ENCODE peak calls at places on chromosomes 7 and 10, in seven cellular contexts. I is RWPE1, V is NB4, L is OCI-LY7, T is breast epithelium, K is IMR-90, U is A549. Q is an unnamed sample.

GRCh38 chr10:49296826-49297225 is 2.1 kb upstream of the C10orf71 start:
- DNase-seq in I (no peak), V (no peak), L (no peak), T (no peak), K (no peak), U (no peak), Q (no peak)

GRCh38 chr7:53191836-53192443 is 156.5 kb downstream of the POM121L12 start:
- DNase-seq in I (no peak), V (no peak), L (no peak), T (no peak), K (no peak), U (no peak), Q (no peak)

GRCh38 chr10:71868192-71868697 is 17.2 kb upstream of the PSAP start:
- DNase-seq in I (peak), V (no peak), L (peak), T (no peak), K (peak), U (peak), Q (peak)

GRCh38 chr10:23096814-23097549 is 1.6 kb downstream of the MSRB2 start:
- DNase-seq in I (no peak), V (peak), L (no peak), T (no peak), K (peak), U (no peak), Q (no peak)

GRCh38 chr10:103794996-103795395 is 60.4 kb downstream of the SH3PXD2A start:
- DNase-seq in I (no peak), V (no peak), L (no peak), T (no peak), K (no peak), U (no peak), Q (no peak)

GRCh38 chr10:131089150-131089549 is 222.4 kb downstream of the TCERG1L start:
- DNase-seq in I (no peak), V (no peak), L (no peak), T (no peak), K (no peak), U (no peak), Q (no peak)

GRCh38 chr7:155850730-155851678 is 38.7 kb upstream of the SHH start:
- DNase-seq in I (no peak), V (no peak), L (no peak), T (no peak), K (no peak), U (no peak), Q (no peak)

GRCh38 chr10:44723654-44724053 is 187.5 kb upstream of the TMEM72 start:
- DNase-seq in I (peak), V (no peak), L (no peak), T (no peak), K (peak), U (no peak), Q (no peak)

GRCh38 chr10:78336402-78336791 is 302.7 kb downstream of the RPS24 start:
- DNase-seq in I (no peak), V (no peak), L (no peak), T (no peak), K (peak), U (no peak), Q (no peak)

GRCh38 chr7:589781-590575 is 70.3 kb upstream of the PDGFA start:
- DNase-seq in I (no peak), V (no peak), L (no peak), T (no peak), K (no peak), U (no peak), Q (no peak)

GRCh38 chr7:10015687-10016086 is 958.0 kb upstream of the PHF14 start:
- DNase-seq in I (no peak), V (no peak), L (no peak), T (no peak), K (no peak), U (no peak), Q (no peak)

GRCh38 chr7:158096582-158096981 is 491.0 kb downstream of the PTPRN2 start:
- DNase-seq in I (no peak), V (no peak), L (no peak), T (no peak), K (no peak), U (no peak), Q (no peak)

GRCh38 chr10:76206797-76207352 is 775.5 kb downstream of the LRMDA start:
- DNase-seq in I (no peak), V (no peak), L (no peak), T (no peak), K (no peak), U (no peak), Q (no peak)

GRCh38 chr7:158495780-158496179 is 91.8 kb downstream of the PTPRN2 start:
- DNase-seq in I (peak), V (peak), L (peak), T (no peak), K (no peak), U (peak), Q (peak)

GRCh38 chr7:159105845-159106614 is 38.6 kb downstream of the VIPR2 start:
- DNase-seq in I (no peak), V (no peak), L (no peak), T (peak), K (no peak), U (no peak), Q (no peak)

GRCh38 chr7:134451656-134452055 is 7.2 kb downstream of the AKR1B1 start:
- DNase-seq in I (no peak), V (no peak), L (no peak), T (no peak), K (no peak), U (no peak), Q (no peak)

GRCh38 chr7:1359681-1360485 is 99.4 kb downstream of the MICALL2 start:
- DNase-seq in I (no peak), V (no peak), L (no peak), T (no peak), K (no peak), U (no peak), Q (no peak)

GRCh38 chr7:5284304-5285281 is 1.9 kb downstream of the SLC29A4 start:
- DNase-seq in I (no peak), V (peak), L (peak), T (no peak), K (no peak), U (peak), Q (peak)

GRCh38 chr7:1458676-1459511 is at the start of gene MICALL2:
- DNase-seq in I (peak), V (peak), L (peak), T (peak), K (peak), U (peak), Q (peak)

GRCh38 chr10:58028597-58029366 is 238.9 kb downstream of the IPMK start:
- DNase-seq in I (peak), V (no peak), L (no peak), T (no peak), K (peak), U (peak), Q (no peak)

GRCh38 chr10:55509168-55509567 is 708.1 kb upstream of the PCDH15 start:
- DNase-seq in I (no peak), V (no peak), L (no peak), T (no peak), K (no peak), U (no peak), Q (no peak)

GRCh38 chr7:122291189-122291588 is 13.4 kb downstream of the FEZF1 start:
- DNase-seq in I (no peak), V (no peak), L (no peak), T (no peak), K (no peak), U (no peak), Q (no peak)

GRCh38 chr7:141262101-141262819 is 188.4 kb downstream of the TMEM178B start:
- DNase-seq in I (no peak), V (no peak), L (no peak), T (no peak), K (no peak), U (no peak), Q (no peak)

GRCh38 chr7:41891967-41892755 is 189.3 kb upstream of the INHBA start:
- DNase-seq in I (no peak), V (peak), L (peak), T (no peak), K (no peak), U (no peak), Q (no peak)

GRCh38 chr7:35647171-35647574 is 47.8 kb downstream of the HERPUD2 start:
- DNase-seq in I (no peak), V (no peak), L (no peak), T (no peak), K (peak), U (no peak), Q (no peak)

GRCh38 chr7:139682136-139683013 is 95.4 kb downstream of the HIPK2 start:
- DNase-seq in I (no peak), V (no peak), L (no peak), T (no peak), K (peak), U (peak), Q (no peak)

GRCh38 chr7:107613948-107614347 is 33.9 kb downstream of the BCAP29 start:
- DNase-seq in I (no peak), V (no peak), L (no peak), T (no peak), K (no peak), U (no peak), Q (no peak)

GRCh38 chr10:96413151-96413787 is 54.5 kb upstream of the OPALIN start:
- DNase-seq in I (no peak), V (peak), L (no peak), T (no peak), K (no peak), U (no peak), Q (no peak)

GRCh38 chr10:132836832-132837540 is 51.0 kb upstream of the NKX6-2 start:
- DNase-seq in I (peak), V (peak), L (peak), T (peak), K (peak), U (peak), Q (peak)

GRCh38 chr7:74344128-74344496 is 54.9 kb downstream of the CLIP2 start:
- DNase-seq in I (no peak), V (no peak), L (no peak), T (no peak), K (peak), U (peak), Q (no peak)

GRCh38 chr7:24830440-24831050 is 73.3 kb upstream of the GSDME start:
- DNase-seq in I (no peak), V (no peak), L (no peak), T (no peak), K (no peak), U (no peak), Q (no peak)

GRCh38 chr7:27899601-27900000 is 159.6 kb downstream of the TAX1BP1 start:
- DNase-seq in I (no peak), V (peak), L (no peak), T (no peak), K (no peak), U (no peak), Q (no peak)

GRCh38 chr7:51455086-51455485 is 138.5 kb upstream of the COBL start:
- DNase-seq in I (no peak), V (no peak), L (no peak), T (no peak), K (no peak), U (peak), Q (no peak)

GRCh38 chr10:2897619-2898508 is 169.5 kb upstream of the PFKP start:
- DNase-seq in I (no peak), V (peak), L (no peak), T (no peak), K (no peak), U (no peak), Q (no peak)

GRCh38 chr10:73653701-73654100 is 2.1 kb downstream of the SYNPO2L start:
- DNase-seq in I (no peak), V (peak), L (peak), T (no peak), K (peak), U (peak), Q (no peak)
- TF ChIP-seq CTCF in I (no peak), V (peak), L (peak), T (no peak), K (peak), U (peak), Q (no peak)

DNA sequence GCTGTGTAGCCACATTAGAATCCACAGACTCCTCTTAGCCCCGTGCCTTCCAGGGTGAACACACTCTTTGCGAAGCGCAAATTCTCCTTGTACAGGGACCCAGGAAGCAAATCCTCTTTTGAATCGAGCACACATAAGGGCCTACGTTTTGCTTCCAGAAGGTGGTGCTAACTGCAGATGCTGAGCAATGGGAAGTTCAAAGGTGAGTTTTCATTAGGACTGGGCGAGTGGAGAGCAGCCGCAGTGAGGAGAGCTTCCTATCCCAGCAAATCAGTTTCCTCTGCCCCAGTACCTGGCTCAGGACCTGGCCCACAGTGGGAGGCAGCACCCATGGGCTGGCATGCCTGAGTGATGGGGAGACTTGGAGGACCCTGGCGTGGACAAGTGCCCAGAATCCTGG is 23.5 kb upstream of the GPR26 start:
- DNase-seq in I (no peak), V (no peak), L (no peak), T (no peak), K (no peak), U (peak), Q (no peak)
- TF ChIP-seq CTCF in I (no peak), V (no peak), L (no peak), T (no peak), K (no peak), U (peak), Q (no peak)

DNA sequence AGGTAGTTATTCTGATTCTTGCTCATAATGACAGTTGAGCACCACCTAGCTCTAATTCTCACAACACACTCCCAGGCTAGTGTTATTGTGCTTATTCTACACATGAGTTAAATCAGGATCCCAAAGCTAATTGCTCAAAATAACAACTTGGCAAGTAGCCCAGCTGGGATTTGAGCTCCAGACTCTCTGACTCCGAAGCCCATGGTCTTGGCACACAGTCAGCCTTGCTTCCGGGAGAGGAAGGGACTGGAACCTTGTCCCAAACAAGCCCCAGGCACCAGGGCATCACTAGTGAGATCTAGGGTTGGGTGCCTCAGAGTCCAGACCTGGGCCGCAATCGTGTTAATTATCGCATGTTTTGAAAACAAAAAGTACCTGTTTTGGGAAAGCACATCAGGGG is 101.4 kb downstream of the GPAM start:
- DNase-seq in I (no peak), V (no peak), L (no peak), T (no peak), K (no peak), U (no peak), Q (no peak)
- TF ChIP-seq CTCF in I (no peak), V (no peak), L (no peak), T (no peak), K (no peak), U (no peak), Q (no peak)

DNA sequence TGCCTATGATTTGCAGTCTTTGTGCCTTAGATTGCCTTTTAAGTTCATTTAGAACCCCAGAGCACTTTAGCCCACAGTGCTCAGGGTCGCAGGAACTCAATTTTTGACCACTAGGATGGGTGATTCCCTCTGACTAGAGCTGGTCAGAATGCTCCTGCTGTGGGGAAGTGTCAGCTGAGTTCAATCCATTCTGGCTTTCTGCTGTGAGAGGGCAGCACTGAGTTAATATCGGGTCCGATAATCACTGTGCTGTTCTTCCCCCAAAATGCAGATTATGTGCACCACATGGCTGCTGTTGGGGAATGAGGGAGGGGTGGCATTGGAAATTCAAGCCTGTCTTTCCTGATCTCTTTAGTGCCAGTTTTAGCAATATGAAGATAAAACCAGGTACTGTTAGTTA is 886.4 kb downstream of the DNAJB9 start:
- DNase-seq in I (no peak), V (peak), L (no peak), T (no peak), K (no peak), U (no peak), Q (no peak)
- TF ChIP-seq CTCF in I (no peak), V (no peak), L (no peak), T (no peak), K (no peak), U (no peak), Q (no peak)

GRCh38 chr10:124446830-124447740 is 2.8 kb downstream of the NKX1-2 start:
- DNase-seq in I (no peak), V (no peak), L (no peak), T (no peak), K (no peak), U (no peak), Q (no peak)

GRCh38 chr10:124450010-124450782 is at the start of gene NKX1-2:
- DNase-seq in I (no peak), V (no peak), L (no peak), T (no peak), K (no peak), U (no peak), Q (no peak)

GRCh38 chr10:124449170-124450009 is 445 bp downstream of the NKX1-2 start:
- DNase-seq in I (peak), V (no peak), L (no peak), T (no peak), K (no peak), U (no peak), Q (no peak)

GRCh38 chr10:124447741-124448466 is 1.9 kb downstream of the NKX1-2 start:
- DNase-seq in I (no peak), V (no peak), L (no peak), T (no peak), K (no peak), U (no peak), Q (no peak)

DNA sequence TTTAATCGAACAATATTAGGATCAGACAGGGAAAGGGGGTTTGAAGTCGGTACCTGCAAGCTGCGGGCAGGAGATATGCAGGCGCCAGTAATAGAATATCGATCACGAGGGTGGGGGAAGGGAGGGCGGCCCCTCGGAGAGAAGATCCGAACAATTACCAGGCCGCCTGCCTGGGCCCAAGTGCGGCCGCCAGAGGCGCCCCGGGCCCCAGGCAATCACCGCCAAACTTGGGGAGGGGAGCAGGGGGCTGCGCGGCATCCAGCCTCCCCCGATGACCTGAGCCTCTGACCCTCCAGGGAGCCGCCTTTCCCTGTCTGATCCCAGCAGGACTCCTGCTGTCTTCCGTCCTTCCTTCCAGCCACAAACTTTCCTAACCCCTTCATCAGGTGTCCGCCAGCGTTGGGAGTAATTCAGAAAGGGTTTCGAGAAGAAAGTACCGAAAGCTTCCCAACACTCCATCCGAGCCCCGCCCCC is 1.1 kb downstream of the NKX1-2 start:
- DNase-seq in I (no peak), V (no peak), L (no peak), T (no peak), K (no peak), U (no peak), Q (no peak)
- TF ChIP-seq CTCF in I (no peak), V (no peak), L (no peak), T (no peak), K (no peak), U (no peak), Q (no peak)

GRCh38 chr10:84571146-84571545 is 242.8 kb downstream of the CCSER2 start:
- DNase-seq in I (no peak), V (no peak), L (no peak), T (no peak), K (no peak), U (no peak), Q (no peak)

DNA sequence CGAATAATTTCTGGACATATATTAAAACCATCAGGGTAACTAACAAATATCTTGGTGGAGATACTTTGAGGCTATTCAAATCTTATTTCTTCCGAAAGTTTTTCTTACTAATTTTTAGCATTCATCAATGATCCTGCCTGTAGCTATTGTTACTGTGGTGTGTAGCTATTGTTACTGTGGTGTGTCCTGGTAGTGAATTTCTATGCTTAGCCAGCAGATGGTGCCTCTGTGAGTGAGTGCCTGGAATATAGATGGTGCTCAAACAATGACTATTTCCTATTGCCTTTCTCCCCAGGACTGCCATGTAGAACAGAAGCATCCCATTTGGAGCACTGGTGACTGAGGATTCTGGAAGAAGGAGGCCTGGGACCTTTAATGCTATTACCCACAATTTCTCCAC is 245.7 kb downstream of the CCSER2 start:
- DNase-seq in I (peak), V (no peak), L (no peak), T (no peak), K (no peak), U (peak), Q (no peak)
- TF ChIP-seq CTCF in I (no peak), V (no peak), L (peak), T (no peak), K (no peak), U (no peak), Q (no peak)

Q was measured in Calu3.